ENCODE peak calls at places on chromosomes 7 and 10, in four cellular contexts. P is NCI-H748 treated with DMSO at 0.1 percent for 48 hours; W is T-helper 2 cell; Y is activated CD4-positive, alpha-beta T cell treated with anti-CD3 and anti-CD28 coated beads, Interleukin-2, amount 10 ng/mL, durations not matched to agents 24 days and 14 days. L is an unnamed sample.

GRCh38 chr10:47311193-47311899 is 10.9 kb upstream of the GDF2 start:
- DNase-seq in W (no peak), Y (peak), P (no peak), L (no peak)

GRCh38 chr10:13056461-13057077 is 43.4 kb upstream of the OPTN start:
- DNase-seq in Y (no peak), P (peak), W (no peak), L (peak)

GRCh38 chr10:100232101-100232500 is 2.7 kb upstream of the CHUK start:
- DNase-seq in Y (no peak), P (no peak), W (no peak), L (no peak)

GRCh38 chr10:47299989-47300931 is at the start of gene GDF10:
- DNase-seq in P (no peak), Y (no peak), W (no peak), L (no peak)

GRCh38 chr10:70695241-70696030 is 23.1 kb downstream of the ADAMTS14 start:
- DNase-seq in W (no peak), P (no peak), Y (no peak), L (no peak)

GRCh38 chr10:29408847-29409240 is 120.0 kb downstream of the LYZL1 start:
- DNase-seq in W (no peak), Y (no peak), P (no peak), L (no peak)

GRCh38 chr7:50436133-50436802 is 13.9 kb downstream of the FIGNL1 start:
- DNase-seq in Y (no peak), W (no peak), P (no peak), L (peak)

GRCh38 chr7:7119668-7120208 is 62.6 kb upstream of the C1GALT1 start:
- DNase-seq in Y (no peak), W (no peak), P (no peak), L (no peak)

GRCh38 chr7:130879191-130879590 is 145.2 kb upstream of the KLF14 start:
- DNase-seq in P (no peak), Y (no peak), W (no peak), L (no peak)

GRCh38 chr10:77907900-77908717 is 18.4 kb downstream of the DLG5 start:
- DNase-seq in W (no peak), P (no peak), Y (no peak), L (no peak)

GRCh38 chr7:23055582-23056178 is 41.8 kb upstream of the HYCC1 start:
- DNase-seq in W (peak), Y (peak), P (peak), L (peak)

GRCh38 chr10:68224810-68225209 is 7.1 kb downstream of the ATOH7 start:
- DNase-seq in W (no peak), P (no peak), Y (no peak), L (peak)

GRCh38 chr10:128073880-128074279 is 52.3 kb downstream of the MKI67 start:
- DNase-seq in Y (no peak), P (no peak), W (no peak), L (no peak)

GRCh38 chr10:49010295-49010694 is 70.7 kb upstream of the LRRC18 start:
- DNase-seq in Y (no peak), P (no peak), W (no peak), L (no peak)

GRCh38 chr10:119416855-119417254 is 125.7 kb downstream of the RGS10 start:
- DNase-seq in P (no peak), Y (peak), W (peak), L (peak)

GRCh38 chr7:111678281-111678680 is 116.0 kb upstream of the IMMP2L start:
- DNase-seq in Y (no peak), W (no peak), P (no peak), L (peak)

GRCh38 chr7:100546868-100547800 is 8.1 kb downstream of the AGFG2 start:
- DNase-seq in Y (no peak), P (no peak), W (no peak), L (no peak)

GRCh38 chr10:103053659-103054581 is 135.8 kb downstream of the CNNM2 start:
- DNase-seq in W (peak), Y (peak), P (no peak), L (peak)

GRCh38 chr7:55054252-55054651 is 35.4 kb downstream of the EGFR start:
- DNase-seq in Y (no peak), W (no peak), P (no peak), L (no peak)

GRCh38 chr10:8331896-8332729 is 277.6 kb downstream of the GATA3 start:
- DNase-seq in W (peak), Y (peak), P (no peak), L (peak)

GRCh38 chr7:78953090-78953489 is 500.4 kb downstream of the MAGI2 start:
- DNase-seq in P (no peak), W (no peak), Y (no peak), L (no peak)

GRCh38 chr7:73342645-73343044 is 14.7 kb downstream of the FKBP6 start:
- DNase-seq in W (no peak), Y (no peak), P (no peak), L (peak)

GRCh38 chr10:102608487-102608886 is 35.8 kb upstream of the TRIM8 start:
- DNase-seq in P (no peak), Y (no peak), W (no peak), L (no peak)

GRCh38 chr10:60732240-60733188 is 45.8 kb upstream of the CDK1 start:
- DNase-seq in P (no peak), W (no peak), Y (peak), L (peak)

GRCh38 chr10:73828166-73828565 is 16.8 kb upstream of the NDST2 start:
- DNase-seq in Y (no peak), W (no peak), P (no peak), L (no peak)

L was measured in mammary epithelial cell.